ENCODE peak calls at places on chromosomes 5 and 9, in ten cellular contexts. C is ecto neural progenitor cell; Z is activated CD8-positive, alpha-beta memory T cell treated with anti-CD3 and anti-CD28 coated beads, Interleukin-2, amount 50 U/mL, for 4 hours; D is fibroblast of pulmonary artery; E is GM13976; Y is mucosa of descending colon; W is foreskin fibroblast; B is GM23338; L is GM19239; X is GM03348. V is an unnamed sample.

GRCh38 chr5:1110930-1111726 is 735 bp downstream of the SLC12A7 start:
- DNase-seq in C (no peak), Z (no peak), D (no peak), E (peak; percentile 72), Y (peak; percentile 81), W (no peak), B (peak; percentile 60), L (peak; percentile 59), X (peak; percentile 63), V (no peak)

GRCh38 chr5:103424008-103424407 is 138.6 kb downstream of the NUDT12 start:
- DNase-seq in C (no peak), Z (no peak), D (no peak), E (no peak), Y (no peak), W (no peak), B (no peak), L (no peak), X (no peak), V (no peak)

GRCh38 chr5:149636861-149637246 is 55.6 kb downstream of the ARHGEF37 start:
- DNase-seq in C (peak; percentile 64), Z (peak; percentile 70), D (peak; percentile 75), E (peak; percentile 75), Y (no peak), W (peak; percentile 41), B (peak; percentile 96), L (no peak), X (peak; percentile 84), V (no peak)

GRCh38 chr5:179374506-179375235 is 29.4 kb upstream of the ADAMTS2 start:
- DNase-seq in C (peak; percentile 32), Z (no peak), D (no peak), E (no peak), Y (no peak), W (no peak), B (no peak), L (no peak), X (no peak), V (no peak)

GRCh38 chr9:2286306-2286705 is 271.2 kb downstream of the SMARCA2 start:
- DNase-seq in C (no peak), Z (no peak), D (no peak), E (no peak), Y (no peak), W (no peak), B (no peak), L (no peak), X (no peak), V (no peak)

GRCh38 chr5:139278540-139279274 is 14.8 kb upstream of the MATR3 start:
- DNase-seq in C (no peak), Z (no peak), D (no peak), E (no peak), Y (no peak), W (no peak), B (no peak), L (no peak), X (no peak), V (no peak)

GRCh38 chr5:53211799-53212198 is 102.2 kb upstream of the MOCS2 start:
- DNase-seq in C (no peak), Z (no peak), D (peak; percentile 42), E (no peak), Y (no peak), W (peak; percentile 89), B (no peak), L (no peak), X (peak; percentile 15), V (no peak)

GRCh38 chr5:50727149-50727496 is 60.7 kb downstream of the PARP8 start:
- DNase-seq in C (no peak), Z (peak; percentile 29), D (peak; percentile 16), E (no peak), Y (no peak), W (no peak), B (no peak), L (no peak), X (no peak), V (peak; percentile 50)

GRCh38 chr5:124570285-124571035 is 176.0 kb downstream of the ZNF608 start:
- DNase-seq in C (no peak), Z (no peak), D (no peak), E (no peak), Y (no peak), W (no peak), B (no peak), L (no peak), X (no peak), V (no peak)

GRCh38 chr5:149079883-149080282 is 17.0 kb upstream of the SH3TC2 start:
- DNase-seq in C (no peak), Z (no peak), D (no peak), E (no peak), Y (no peak), W (no peak), B (no peak), L (no peak), X (no peak), V (no peak)

GRCh38 chr5:23476580-23476979 is 30.8 kb upstream of the PRDM9 start:
- DNase-seq in C (no peak), Z (no peak), D (no peak), E (no peak), Y (no peak), W (no peak), B (no peak), L (no peak), X (no peak), V (no peak)

GRCh38 chr9:111106202-111106601 is 67.9 kb upstream of the LPAR1 start:
- DNase-seq in C (no peak), Z (no peak), D (no peak), E (no peak), Y (no peak), W (no peak), B (peak; percentile 10), L (no peak), X (no peak), V (no peak)

GRCh38 chr5:79878721-79879336 is 112.2 kb downstream of the MTX3 start:
- DNase-seq in C (peak; percentile 58), Z (peak; percentile 34), D (peak; percentile 3), E (peak; percentile 45), Y (no peak), W (no peak), B (peak; percentile 75), L (peak; percentile 21), X (no peak), V (no peak)

GRCh38 chr5:126360467-126360866 is 62.7 kb upstream of the GRAMD2B start:
- DNase-seq in C (no peak), Z (no peak), D (no peak), E (no peak), Y (no peak), W (no peak), B (no peak), L (no peak), X (no peak), V (no peak)

GRCh38 chr5:37786855-37787254 is 53.0 kb downstream of the GDNF start:
- DNase-seq in C (no peak), Z (no peak), D (peak; percentile 70), E (no peak), Y (no peak), W (peak; percentile 62), B (no peak), L (no peak), X (peak; percentile 72), V (no peak)

GRCh38 chr5:111574316-111574715 is 62.0 kb upstream of the STARD4 start:
- DNase-seq in C (no peak), Z (no peak), D (no peak), E (no peak), Y (no peak), W (peak; percentile 24), B (no peak), L (no peak), X (no peak), V (no peak)

GRCh38 chr9:110040788-110041187 is 167.2 kb downstream of the C9orf152 start:
- DNase-seq in C (no peak), Z (no peak), D (peak; percentile 82), E (no peak), Y (no peak), W (peak; percentile 67), B (no peak), L (no peak), X (peak; percentile 69), V (no peak)

GRCh38 chr5:176774216-176775171 is 35.9 kb upstream of the UNC5A start:
- DNase-seq in C (peak; percentile 47), Z (no peak), D (no peak), E (peak; percentile 13), Y (no peak), W (no peak), B (peak; percentile 60), L (no peak), X (no peak), V (no peak)

GRCh38 chr9:117494401-117495130 is 79.7 kb upstream of the ASTN2 start:
- DNase-seq in C (no peak), Z (no peak), D (no peak), E (no peak), Y (no peak), W (no peak), B (no peak), L (no peak), X (no peak), V (no peak)

GRCh38 chr5:76332102-76332501 is 71.0 kb upstream of the IQGAP2 start:
- DNase-seq in C (no peak), Z (no peak), D (no peak), E (no peak), Y (no peak), W (no peak), B (no peak), L (no peak), X (no peak), V (peak; percentile 33)

GRCh38 chr9:15139467-15139866 is 167.5 kb downstream of the TTC39B start:
- DNase-seq in C (no peak), Z (no peak), D (no peak), E (no peak), Y (no peak), W (no peak), B (peak; percentile 49), L (no peak), X (no peak), V (no peak)

GRCh38 chr9:134853893-134854292 is 26.7 kb upstream of the FCN2 start:
- DNase-seq in C (no peak), Z (no peak), D (no peak), E (no peak), Y (no peak), W (no peak), B (no peak), L (no peak), X (no peak), V (no peak)

GRCh38 chr9:122786338-122786737 is 2.4 kb upstream of the OR5C1 start:
- DNase-seq in C (no peak), Z (no peak), D (no peak), E (no peak), Y (no peak), W (no peak), B (no peak), L (no peak), X (no peak), V (no peak)

GRCh38 chr5:155270737-155271136 is 257.2 kb downstream of the KIF4B start:
- DNase-seq in C (no peak), Z (no peak), D (no peak), E (no peak), Y (no peak), W (no peak), B (no peak), L (no peak), X (no peak), V (no peak)

GRCh38 chr5:138470322-138471285 is 5.3 kb downstream of the EGR1 start:
- DNase-seq in C (no peak), Z (no peak), D (no peak), E (no peak), Y (no peak), W (no peak), B (no peak), L (no peak), X (no peak), V (no peak)

GRCh38 chr5:168215646-168216045 is 75.8 kb upstream of the WWC1 start:
- DNase-seq in C (no peak), Z (no peak), D (no peak), E (no peak), Y (no peak), W (no peak), B (peak; percentile 27), L (no peak), X (no peak), V (no peak)

GRCh38 chr9:100150209-100150608 is 51.2 kb downstream of the INVS start:
- DNase-seq in C (no peak), Z (no peak), D (peak; percentile 32), E (no peak), Y (no peak), W (no peak), B (no peak), L (no peak), X (no peak), V (no peak)

GRCh38 chr5:63957617-63958016 is 4.6 kb downstream of the HTR1A start:
- DNase-seq in C (no peak), Z (no peak), D (no peak), E (no peak), Y (no peak), W (no peak), B (no peak), L (no peak), X (no peak), V (no peak)